ENCODE peak calls at places on chromosomes 5 and 9, in four cellular contexts. One of them, this sample, is unnamed.

GRCh38 chr5:54520940-54521339 is 3.4 kb downstream of the SNX18 start:
- DNase-seq in iPS-NIHi11: no peak
- DNase-seq in H9: no peak
- DNase-seq in progenitor cell of endocrine pancreas: no peak
- DNase-seq in this sample: peak; percentile 13

GRCh38 chr9:109314011-109314531 is 6.8 kb downstream of the EPB41L4B start:
- DNase-seq in iPS-NIHi11: no peak
- DNase-seq in progenitor cell of endocrine pancreas: no peak
- DNase-seq in H9: no peak
- DNase-seq in this sample: no peak

GRCh38 chr9:98234231-98234825 is 21.1 kb downstream of the TBC1D2 start:
- DNase-seq in H9: no peak
- DNase-seq in progenitor cell of endocrine pancreas: no peak
- DNase-seq in iPS-NIHi11: no peak
- DNase-seq in this sample: no peak

GRCh38 chr5:58149750-58150149 is 310.1 kb downstream of the PLK2 start:
- DNase-seq in progenitor cell of endocrine pancreas: no peak
- DNase-seq in iPS-NIHi11: no peak
- DNase-seq in H9: no peak
- DNase-seq in this sample: peak; percentile 20

GRCh38 chr5:95786821-95787408 is 35.6 kb downstream of the GLRX start:
- DNase-seq in progenitor cell of endocrine pancreas: no peak
- DNase-seq in iPS-NIHi11: no peak
- DNase-seq in H9: no peak
- DNase-seq in this sample: no peak

GRCh38 chr5:59587489-59588337 is 305.8 kb downstream of the PDE4D start:
- DNase-seq in progenitor cell of endocrine pancreas: peak; percentile 39
- DNase-seq in iPS-NIHi11: peak; percentile 63
- DNase-seq in H9: peak; percentile 91
- DNase-seq in this sample: peak; percentile 38

GRCh38 chr9:112174965-112175795 is at the start of gene SUSD1:
- DNase-seq in iPS-NIHi11: peak; percentile 74
- DNase-seq in H9: peak; percentile 52
- DNase-seq in progenitor cell of endocrine pancreas: peak; percentile 42
- DNase-seq in this sample: peak; percentile 45

GRCh38 chr5:88829773-88830172 is 53.2 kb downstream of the MEF2C start:
- DNase-seq in progenitor cell of endocrine pancreas: no peak
- DNase-seq in H9: no peak
- DNase-seq in iPS-NIHi11: no peak
- DNase-seq in this sample: no peak

GRCh38 chr5:64952961-64953360 is 184.2 kb downstream of the CWC27 start:
- DNase-seq in iPS-NIHi11: no peak
- DNase-seq in progenitor cell of endocrine pancreas: no peak
- DNase-seq in H9: no peak
- DNase-seq in this sample: no peak

GRCh38 chr5:113140837-113141661 is 164.5 kb downstream of the DCP2 start:
- DNase-seq in progenitor cell of endocrine pancreas: no peak
- DNase-seq in H9: no peak
- DNase-seq in iPS-NIHi11: peak; percentile 42
- DNase-seq in this sample: no peak

GRCh38 chr9:95409650-95410426 is 92.3 kb upstream of the FANCC start:
- DNase-seq in H9: no peak
- DNase-seq in iPS-NIHi11: no peak
- DNase-seq in progenitor cell of endocrine pancreas: no peak
- DNase-seq in this sample: peak; percentile 30

GRCh38 chr5:159976921-159977320 is 32.0 kb upstream of the TTC1 start:
- DNase-seq in iPS-NIHi11: no peak
- DNase-seq in progenitor cell of endocrine pancreas: no peak
- DNase-seq in H9: no peak
- DNase-seq in this sample: no peak

GRCh38 chr9:95077053-95077765 is 240.3 kb downstream of the FANCC start:
- DNase-seq in H9: peak; percentile 27
- DNase-seq in iPS-NIHi11: no peak
- DNase-seq in progenitor cell of endocrine pancreas: no peak
- DNase-seq in this sample: no peak

GRCh38 chr5:133713746-133714145 is 101.4 kb upstream of the FSTL4 start:
- DNase-seq in iPS-NIHi11: no peak
- DNase-seq in progenitor cell of endocrine pancreas: no peak
- DNase-seq in H9: no peak
- DNase-seq in this sample: peak; percentile 23

GRCh38 chr5:109929371-109929770 is 239.6 kb downstream of the MAN2A1 start:
- DNase-seq in H9: no peak
- DNase-seq in progenitor cell of endocrine pancreas: no peak
- DNase-seq in iPS-NIHi11: no peak
- DNase-seq in this sample: no peak

GRCh38 chr5:115661156-115661555 is 35.3 kb upstream of the TMED7 start:
- DNase-seq in H9: no peak
- DNase-seq in progenitor cell of endocrine pancreas: no peak
- DNase-seq in iPS-NIHi11: no peak
- DNase-seq in this sample: no peak

GRCh38 chr5:176798094-176798876 is 12.1 kb upstream of the UNC5A start:
- DNase-seq in progenitor cell of endocrine pancreas: no peak
- DNase-seq in iPS-NIHi11: no peak
- DNase-seq in H9: no peak
- DNase-seq in this sample: no peak

GRCh38 chr9:124557895-124558294 is 50.7 kb upstream of the NR5A1 start:
- DNase-seq in H9: no peak
- DNase-seq in progenitor cell of endocrine pancreas: no peak
- DNase-seq in iPS-NIHi11: no peak
- DNase-seq in this sample: no peak

GRCh38 chr9:16211952-16212351 is 658.5 kb downstream of the BNC2 start:
- DNase-seq in iPS-NIHi11: no peak
- DNase-seq in progenitor cell of endocrine pancreas: no peak
- DNase-seq in H9: no peak
- DNase-seq in this sample: no peak

GRCh38 chr5:107736608-107737007 is 65.9 kb upstream of the EFNA5 start:
- DNase-seq in iPS-NIHi11: no peak
- DNase-seq in H9: no peak
- DNase-seq in progenitor cell of endocrine pancreas: no peak
- DNase-seq in this sample: peak; percentile 81